ENCODE peak calls at places on chromosomes 1 and 21, in ten cellular contexts. S is lower lobe of right lung, K is neural progenitor cell, D is OCI-LY7, Q is astrocyte of the spinal cord, F is psoas muscle, Z is uterus, C is LNCaP clone FGC, A is Calu3, H is mesothelial cell of epicardium. G is an unnamed sample.
A peak's percentile ranks its signal among the peaks of the same experiment; 100 is the strongest.

GRCh38 chr1:243799908-243800307 is 50.1 kb downstream of the AKT3 start:
- DNase-seq in Z (no peak), F (no peak), H (no peak), S (no peak), C (no peak), A (no peak), D (no peak), Q (no peak), K (no peak), G (no peak)

GRCh38 chr1:183023146-183023600 is at the start of gene LAMC1:
- DNase-seq in Q (peak; percentile 87), C (no peak), Z (peak; percentile 73), F (peak; percentile 87), H (peak; percentile 75), D (peak; percentile 84), A (peak; percentile 96), K (peak; percentile 97), S (peak; percentile 70), G (peak; percentile 81)

GRCh38 chr1:240965581-240966091 is 353.7 kb upstream of the GREM2 start:
- DNase-seq in D (no peak), Z (no peak), F (no peak), H (no peak), C (no peak), A (peak; percentile 32), K (no peak), Q (no peak), S (no peak), G (no peak)

GRCh38 chr1:178133291-178133989 is 39.5 kb downstream of the RASAL2 start:
- DNase-seq in C (no peak), D (no peak), Q (no peak), S (no peak), K (no peak), Z (no peak), H (no peak), F (no peak), A (no peak), G (no peak)

GRCh38 chr1:76337777-76338176 is 263.2 kb downstream of the ST6GALNAC3 start:
- DNase-seq in A (no peak), F (no peak), K (no peak), D (no peak), Q (no peak), Z (no peak), H (no peak), C (no peak), S (no peak), G (no peak)

GRCh38 chr1:44721521-44722361 is 9.2 kb downstream of the RNU5D-1 start:
- DNase-seq in Q (peak; percentile 96), H (no peak), Z (peak; percentile 65), C (peak; percentile 86), S (peak; percentile 78), A (peak; percentile 82), D (peak; percentile 97), K (no peak), F (no peak), G (peak; percentile 100)

GRCh38 chr1:205986848-205987247 is 16.3 kb downstream of the RAB7B start:
- DNase-seq in C (no peak), A (no peak), F (no peak), K (no peak), S (no peak), D (no peak), Z (no peak), H (no peak), Q (no peak), G (no peak)

GRCh38 chr1:162903246-162903645 is 42.3 kb upstream of the CCDC190 start:
- DNase-seq in D (no peak), Z (no peak), K (peak; percentile 61), C (no peak), F (no peak), H (no peak), Q (no peak), S (no peak), A (no peak), G (no peak)

GRCh38 chr21:41759926-41760325 is 6.9 kb downstream of the RIPK4 start:
- DNase-seq in Q (no peak), K (no peak), C (no peak), Z (no peak), A (no peak), F (no peak), D (no peak), H (no peak), S (no peak), G (no peak)

GRCh38 chr1:172669011-172669410 is 10.1 kb downstream of the FASLG start:
- DNase-seq in K (no peak), C (no peak), D (no peak), F (no peak), Q (no peak), A (no peak), Z (no peak), S (no peak), H (no peak), G (no peak)

GRCh38 chr1:66523502-66523901 is 10.5 kb upstream of the SGIP1 start:
- DNase-seq in D (no peak), S (no peak), F (no peak), K (no peak), Z (no peak), H (no peak), A (no peak), C (no peak), Q (no peak), G (no peak)

GRCh38 chr1:44775930-44776748 is 799 bp downstream of the RPS8 start:
- DNase-seq in F (no peak), A (no peak), C (no peak), K (no peak), S (no peak), D (peak; percentile 51), Z (peak; percentile 36), H (no peak), Q (no peak), G (peak; percentile 53)

GRCh38 chr1:43239484-43239883 is 30.3 kb upstream of the TMEM125 start:
- DNase-seq in H (no peak), S (no peak), K (no peak), A (no peak), D (peak; percentile 85), F (no peak), Q (no peak), C (no peak), Z (no peak), G (peak; percentile 80)

GRCh38 chr21:43864806-43865470 is at the start of gene AGPAT3:
- DNase-seq in H (no peak), F (peak; percentile 44), A (no peak), D (peak; percentile 41), S (no peak), C (no peak), K (peak; percentile 65), Z (no peak), Q (no peak), G (peak; percentile 54)

GRCh38 chr1:85495556-85495955 is 30.6 kb upstream of the DDAH1 start:
- DNase-seq in C (no peak), A (peak; percentile 67), F (peak; percentile 25), Q (peak; percentile 31), H (no peak), Z (no peak), S (peak; percentile 65), K (no peak), D (no peak), G (no peak)

GRCh38 chr21:29299906-29300546 is 1.3 kb downstream of the BACH1 start:
- DNase-seq in F (peak; percentile 30), C (no peak), A (peak; percentile 27), K (peak; percentile 64), D (peak; percentile 59), H (no peak), S (peak; percentile 79), Q (peak; percentile 95), Z (peak; percentile 31), G (peak; percentile 86)

GRCh38 chr1:101267082-101267481 is 30.3 kb downstream of the S1PR1 start:
- DNase-seq in H (no peak), Z (no peak), S (no peak), K (no peak), C (no peak), Q (no peak), A (no peak), F (no peak), D (no peak), G (no peak)

GRCh38 chr1:101264699-101265098 is 27.9 kb downstream of the S1PR1 start:
- DNase-seq in K (no peak), H (no peak), S (no peak), D (no peak), C (peak; percentile 55), F (no peak), A (no peak), Q (no peak), Z (peak; percentile 23), G (peak; percentile 34)

GRCh38 chr1:101268893-101269292 is 32.1 kb downstream of the S1PR1 start:
- DNase-seq in K (no peak), F (no peak), A (no peak), Z (no peak), C (no peak), D (no peak), Q (no peak), S (no peak), H (no peak), G (no peak)
- TF ChIP-seq CTCF in K (no peak), F (no peak), A (no peak), Z (no peak), C (no peak), D (no peak), Q (no peak), S (no peak), H (no peak), G (no peak)

GRCh38 chr1:90721210-90722194 is 4.4 kb upstream of the BARHL2 start:
- DNase-seq in A (peak; percentile 71), F (no peak), S (no peak), D (peak; percentile 70), C (peak; percentile 43), H (no peak), K (peak; percentile 91), Q (peak; percentile 52), Z (no peak), G (peak; percentile 71)
- TF ChIP-seq CTCF in A (peak; percentile 80), F (peak; percentile 68), S (peak; percentile 77), D (peak; percentile 98), C (peak; percentile 95), H (peak; percentile 71), K (peak; percentile 93), Q (peak; percentile 94), Z (peak; percentile 31), G (peak; percentile 86)

DNA sequence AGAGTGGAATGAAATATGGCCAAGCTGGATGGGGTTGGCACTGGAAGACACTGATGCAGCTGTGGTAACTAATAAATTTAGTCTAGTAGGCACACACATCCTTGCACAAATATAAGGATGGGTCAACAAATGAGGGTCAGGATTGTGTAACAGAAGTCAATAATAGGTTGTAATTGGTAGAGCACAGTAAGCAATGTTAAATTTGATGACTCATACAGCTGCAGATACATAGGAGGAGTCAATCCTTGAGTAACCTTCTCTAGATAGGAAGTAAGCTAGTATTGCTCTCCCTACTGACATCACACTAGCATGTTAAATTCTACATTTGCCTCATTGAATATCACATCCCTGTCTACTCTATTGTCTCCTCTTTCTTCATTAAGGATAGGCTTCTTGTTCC is 332.1 kb downstream of the PTPRC start:
- DNase-seq in H (no peak), Z (no peak), K (no peak), C (peak; percentile 37), S (no peak), F (no peak), A (no peak), Q (peak; percentile 11), D (no peak), G (no peak)
- TF ChIP-seq CTCF in H (no peak), Z (no peak), K (no peak), C (no peak), S (no peak), F (no peak), A (no peak), Q (no peak), D (no peak), G (no peak)

DNA sequence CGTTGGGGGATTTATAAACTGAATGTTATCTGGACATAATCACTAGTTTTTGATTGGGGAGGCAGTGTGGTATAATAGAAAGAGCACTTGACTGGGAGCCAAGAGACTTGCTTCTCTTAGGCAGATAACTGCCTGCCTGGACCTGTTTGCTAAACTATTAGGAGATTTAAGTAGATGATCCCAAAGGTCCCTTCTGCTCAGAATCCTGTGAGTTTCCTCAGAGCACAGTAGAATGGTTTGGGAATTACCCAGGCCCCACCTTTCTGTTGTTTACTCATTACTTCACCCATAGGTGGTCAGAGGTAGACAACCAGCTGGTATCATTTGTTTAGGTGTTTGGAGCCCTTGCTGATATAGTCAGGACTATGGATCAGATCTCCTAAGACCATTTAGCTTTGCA is 10.3 kb upstream of the PODN start:
- DNase-seq in Z (no peak), A (no peak), F (no peak), Q (no peak), K (no peak), S (no peak), D (no peak), C (no peak), H (no peak), G (no peak)
- TF ChIP-seq CTCF in Z (no peak), A (no peak), F (no peak), Q (no peak), K (no peak), S (no peak), D (no peak), C (no peak), H (no peak), G (no peak)